ENCODE peak calls at places on chromosomes 13 and 19, in six cellular contexts. One of them, this sample, is unnamed.

GRCh38 chr19:7480222-7480974 is 8.4 kb downstream of the PEX11G start:
- DNase-seq in GM12864: no peak
- DNase-seq in GM12865: no peak
- DNase-seq in esophagus muscularis mucosa: no peak
- DNase-seq in MCF 10A: no peak
- DNase-seq in dorsolateral prefrontal cortex: no peak
- DNase-seq in this sample: no peak

GRCh38 chr13:108218044-108218974 is at the start of gene ABHD13:
- DNase-seq in esophagus muscularis mucosa: peak
- DNase-seq in GM12865: peak
- DNase-seq in GM12864: peak
- DNase-seq in MCF 10A: peak
- DNase-seq in dorsolateral prefrontal cortex: peak
- DNase-seq in this sample: peak

GRCh38 chr19:21117041-21117907 is 24.6 kb upstream of the ZNF431 start:
- DNase-seq in dorsolateral prefrontal cortex: no peak
- DNase-seq in GM12865: no peak
- DNase-seq in GM12864: no peak
- DNase-seq in MCF 10A: no peak
- DNase-seq in esophagus muscularis mucosa: no peak
- DNase-seq in this sample: no peak

GRCh38 chr13:51729853-51730553 is 74.0 kb downstream of the DHRS12 start:
- DNase-seq in GM12865: no peak
- DNase-seq in GM12864: no peak
- DNase-seq in esophagus muscularis mucosa: no peak
- DNase-seq in dorsolateral prefrontal cortex: no peak
- DNase-seq in MCF 10A: peak
- DNase-seq in this sample: no peak

GRCh38 chr13:79434578-79434977 is 28.5 kb upstream of the RBM26 start:
- DNase-seq in esophagus muscularis mucosa: no peak
- DNase-seq in GM12864: no peak
- DNase-seq in dorsolateral prefrontal cortex: no peak
- DNase-seq in GM12865: no peak
- DNase-seq in MCF 10A: no peak
- DNase-seq in this sample: no peak

GRCh38 chr13:20610006-20610405 is 43.0 kb downstream of the IFT88 start:
- DNase-seq in dorsolateral prefrontal cortex: no peak
- DNase-seq in GM12864: no peak
- DNase-seq in MCF 10A: no peak
- DNase-seq in esophagus muscularis mucosa: no peak
- DNase-seq in GM12865: no peak
- DNase-seq in this sample: no peak

GRCh38 chr19:10420444-10421239 is at the start of gene PDE4A:
- DNase-seq in MCF 10A: peak
- DNase-seq in esophagus muscularis mucosa: no peak
- DNase-seq in dorsolateral prefrontal cortex: no peak
- DNase-seq in GM12864: no peak
- DNase-seq in GM12865: peak
- DNase-seq in this sample: no peak

GRCh38 chr13:95644611-95645052 is at the start of gene DZIP1:
- DNase-seq in MCF 10A: peak
- DNase-seq in GM12864: peak
- DNase-seq in esophagus muscularis mucosa: no peak
- DNase-seq in GM12865: peak
- DNase-seq in dorsolateral prefrontal cortex: peak
- DNase-seq in this sample: peak

GRCh38 chr13:40394304-40394983 is 272.0 kb downstream of the FOXO1 start:
- DNase-seq in GM12865: no peak
- DNase-seq in esophagus muscularis mucosa: peak
- DNase-seq in GM12864: no peak
- DNase-seq in MCF 10A: no peak
- DNase-seq in dorsolateral prefrontal cortex: no peak
- DNase-seq in this sample: no peak

GRCh38 chr13:49749852-49750251 is 42.6 kb downstream of the KPNA3 start:
- DNase-seq in GM12865: no peak
- DNase-seq in GM12864: no peak
- DNase-seq in esophagus muscularis mucosa: no peak
- DNase-seq in dorsolateral prefrontal cortex: no peak
- DNase-seq in MCF 10A: peak
- DNase-seq in this sample: no peak

GRCh38 chr19:996051-996838 is 4.0 kb upstream of the GRIN3B start:
- DNase-seq in dorsolateral prefrontal cortex: no peak
- DNase-seq in GM12864: no peak
- DNase-seq in esophagus muscularis mucosa: no peak
- DNase-seq in GM12865: peak
- DNase-seq in MCF 10A: peak
- DNase-seq in this sample: no peak

GRCh38 chr19:33048806-33049676 is 15.6 kb downstream of the RHPN2 start:
- DNase-seq in dorsolateral prefrontal cortex: no peak
- DNase-seq in MCF 10A: no peak
- DNase-seq in GM12865: no peak
- DNase-seq in GM12864: no peak
- DNase-seq in esophagus muscularis mucosa: no peak
- DNase-seq in this sample: no peak

GRCh38 chr13:23069571-23069970 is 111.2 kb upstream of the SGCG start:
- DNase-seq in MCF 10A: peak
- DNase-seq in esophagus muscularis mucosa: no peak
- DNase-seq in GM12865: no peak
- DNase-seq in dorsolateral prefrontal cortex: no peak
- DNase-seq in GM12864: no peak
- DNase-seq in this sample: no peak

GRCh38 chr19:6509118-6509971 is 7.2 kb upstream of the TUBB4A start:
- DNase-seq in GM12864: no peak
- DNase-seq in GM12865: no peak
- DNase-seq in dorsolateral prefrontal cortex: peak
- DNase-seq in esophagus muscularis mucosa: no peak
- DNase-seq in MCF 10A: no peak
- DNase-seq in this sample: no peak

GRCh38 chr13:85616275-85616674 is 182.9 kb downstream of the SLITRK6 start:
- DNase-seq in GM12865: no peak
- DNase-seq in GM12864: no peak
- DNase-seq in esophagus muscularis mucosa: no peak
- DNase-seq in dorsolateral prefrontal cortex: no peak
- DNase-seq in MCF 10A: peak
- DNase-seq in this sample: no peak

GRCh38 chr19:2329528-2329927 is 1.0 kb downstream of the SPPL2B start:
- DNase-seq in dorsolateral prefrontal cortex: no peak
- DNase-seq in esophagus muscularis mucosa: no peak
- DNase-seq in GM12865: no peak
- DNase-seq in MCF 10A: no peak
- DNase-seq in GM12864: no peak
- DNase-seq in this sample: no peak

GRCh38 chr19:30317403-30317802 is 54.8 kb upstream of the ZNF536 start:
- DNase-seq in esophagus muscularis mucosa: no peak
- DNase-seq in GM12865: no peak
- DNase-seq in MCF 10A: no peak
- DNase-seq in GM12864: no peak
- DNase-seq in dorsolateral prefrontal cortex: no peak
- DNase-seq in this sample: peak

GRCh38 chr13:70755411-70755810 is 647.2 kb upstream of the KLHL1 start:
- DNase-seq in GM12865: no peak
- DNase-seq in GM12864: no peak
- DNase-seq in MCF 10A: no peak
- DNase-seq in esophagus muscularis mucosa: no peak
- DNase-seq in dorsolateral prefrontal cortex: no peak
- DNase-seq in this sample: no peak

GRCh38 chr19:18074192-18074591 is 12.5 kb downstream of the IL12RB1 start:
- DNase-seq in MCF 10A: no peak
- DNase-seq in esophagus muscularis mucosa: no peak
- DNase-seq in GM12864: no peak
- DNase-seq in dorsolateral prefrontal cortex: no peak
- DNase-seq in GM12865: no peak
- DNase-seq in this sample: no peak

GRCh38 chr13:53405616-53406015 is 377.0 kb downstream of the OLFM4 start:
- DNase-seq in GM12864: no peak
- DNase-seq in esophagus muscularis mucosa: no peak
- DNase-seq in MCF 10A: no peak
- DNase-seq in dorsolateral prefrontal cortex: no peak
- DNase-seq in GM12865: no peak
- DNase-seq in this sample: no peak
- TF ChIP-seq CTCF in GM12864: no peak
- TF ChIP-seq CTCF in esophagus muscularis mucosa: no peak
- TF ChIP-seq CTCF in MCF 10A: no peak
- TF ChIP-seq CTCF in dorsolateral prefrontal cortex: no peak
- TF ChIP-seq CTCF in GM12865: no peak
- TF ChIP-seq CTCF in this sample: no peak

GRCh38 chr19:11461453-11461852 is 19.4 kb downstream of the ELAVL3 start:
- DNase-seq in GM12864: no peak
- DNase-seq in MCF 10A: no peak
- DNase-seq in esophagus muscularis mucosa: no peak
- DNase-seq in GM12865: no peak
- DNase-seq in dorsolateral prefrontal cortex: no peak
- DNase-seq in this sample: no peak

GRCh38 chr19:11458236-11458900 is 22.5 kb downstream of the ELAVL3 start:
- DNase-seq in esophagus muscularis mucosa: no peak
- DNase-seq in MCF 10A: no peak
- DNase-seq in dorsolateral prefrontal cortex: no peak
- DNase-seq in GM12865: no peak
- DNase-seq in GM12864: no peak
- DNase-seq in this sample: no peak

GRCh38 chr19:11457831-11458230 is 22.4 kb downstream of the PRKCSH start:
- DNase-seq in GM12864: no peak
- DNase-seq in MCF 10A: no peak
- DNase-seq in dorsolateral prefrontal cortex: no peak
- DNase-seq in GM12865: no peak
- DNase-seq in esophagus muscularis mucosa: no peak
- DNase-seq in this sample: no peak

GRCh38 chr19:11457115-11457514 is 21.7 kb downstream of the PRKCSH start:
- DNase-seq in esophagus muscularis mucosa: no peak
- DNase-seq in MCF 10A: no peak
- DNase-seq in GM12865: no peak
- DNase-seq in dorsolateral prefrontal cortex: peak
- DNase-seq in GM12864: no peak
- DNase-seq in this sample: no peak

DNA sequence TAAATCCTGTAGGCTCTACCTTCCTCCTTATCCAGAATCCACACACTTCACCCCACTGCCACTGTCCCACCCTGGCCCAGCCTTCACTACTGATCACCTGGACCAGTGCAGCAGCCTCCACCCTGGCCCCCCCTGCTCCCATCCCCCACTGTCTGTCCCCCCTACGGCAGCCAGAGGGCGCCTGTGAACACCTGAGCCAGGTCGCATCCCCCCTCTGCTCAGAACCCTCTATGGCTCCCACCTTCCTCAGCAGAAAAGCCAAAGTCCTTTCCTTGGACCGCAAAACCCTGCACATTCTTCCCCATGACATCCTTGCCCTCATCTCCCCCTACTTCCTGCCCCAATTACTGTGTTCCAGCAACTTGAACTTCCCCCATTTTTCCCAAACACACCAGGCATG is 20.6 kb downstream of the ELAVL3 start:
- DNase-seq in dorsolateral prefrontal cortex: no peak
- DNase-seq in MCF 10A: no peak
- DNase-seq in esophagus muscularis mucosa: no peak
- DNase-seq in GM12865: no peak
- DNase-seq in GM12864: no peak
- DNase-seq in this sample: no peak
- TF ChIP-seq CTCF in dorsolateral prefrontal cortex: no peak
- TF ChIP-seq CTCF in MCF 10A: no peak
- TF ChIP-seq CTCF in esophagus muscularis mucosa: no peak
- TF ChIP-seq CTCF in GM12865: peak
- TF ChIP-seq CTCF in GM12864: peak
- TF ChIP-seq CTCF in this sample: peak

GRCh38 chr19:14061751-14062557 is at the start of gene PALM3:
- DNase-seq in GM12865: no peak
- DNase-seq in esophagus muscularis mucosa: no peak
- DNase-seq in GM12864: no peak
- DNase-seq in dorsolateral prefrontal cortex: no peak
- DNase-seq in MCF 10A: no peak
- DNase-seq in this sample: no peak
- TF ChIP-seq CTCF in GM12865: no peak
- TF ChIP-seq CTCF in esophagus muscularis mucosa: no peak
- TF ChIP-seq CTCF in GM12864: no peak
- TF ChIP-seq CTCF in dorsolateral prefrontal cortex: no peak
- TF ChIP-seq CTCF in MCF 10A: no peak
- TF ChIP-seq CTCF in this sample: no peak

GRCh38 chr19:37959665-37960114 is 52.7 kb downstream of the SIPA1L3 start:
- DNase-seq in esophagus muscularis mucosa: no peak
- DNase-seq in dorsolateral prefrontal cortex: no peak
- DNase-seq in GM12864: no peak
- DNase-seq in GM12865: no peak
- DNase-seq in MCF 10A: no peak
- DNase-seq in this sample: no peak
- TF ChIP-seq CTCF in esophagus muscularis mucosa: no peak
- TF ChIP-seq CTCF in dorsolateral prefrontal cortex: no peak
- TF ChIP-seq CTCF in GM12864: no peak
- TF ChIP-seq CTCF in GM12865: no peak
- TF ChIP-seq CTCF in MCF 10A: no peak
- TF ChIP-seq CTCF in this sample: no peak

GRCh38 chr13:33099860-33100259 is 83.6 kb downstream of the KL start:
- DNase-seq in GM12864: no peak
- DNase-seq in dorsolateral prefrontal cortex: no peak
- DNase-seq in MCF 10A: no peak
- DNase-seq in esophagus muscularis mucosa: peak
- DNase-seq in GM12865: no peak
- DNase-seq in this sample: no peak
- TF ChIP-seq CTCF in GM12864: no peak
- TF ChIP-seq CTCF in dorsolateral prefrontal cortex: no peak
- TF ChIP-seq CTCF in MCF 10A: no peak
- TF ChIP-seq CTCF in esophagus muscularis mucosa: no peak
- TF ChIP-seq CTCF in GM12865: no peak
- TF ChIP-seq CTCF in this sample: no peak

GRCh38 chr19:29259153-29259552 is 46.2 kb upstream of the UQCRFS1 start:
- DNase-seq in esophagus muscularis mucosa: no peak
- DNase-seq in dorsolateral prefrontal cortex: no peak
- DNase-seq in MCF 10A: no peak
- DNase-seq in GM12865: peak
- DNase-seq in GM12864: no peak
- DNase-seq in this sample: no peak
- TF ChIP-seq CTCF in esophagus muscularis mucosa: no peak
- TF ChIP-seq CTCF in dorsolateral prefrontal cortex: no peak
- TF ChIP-seq CTCF in MCF 10A: no peak
- TF ChIP-seq CTCF in GM12865: peak
- TF ChIP-seq CTCF in GM12864: peak
- TF ChIP-seq CTCF in this sample: peak

DNA sequence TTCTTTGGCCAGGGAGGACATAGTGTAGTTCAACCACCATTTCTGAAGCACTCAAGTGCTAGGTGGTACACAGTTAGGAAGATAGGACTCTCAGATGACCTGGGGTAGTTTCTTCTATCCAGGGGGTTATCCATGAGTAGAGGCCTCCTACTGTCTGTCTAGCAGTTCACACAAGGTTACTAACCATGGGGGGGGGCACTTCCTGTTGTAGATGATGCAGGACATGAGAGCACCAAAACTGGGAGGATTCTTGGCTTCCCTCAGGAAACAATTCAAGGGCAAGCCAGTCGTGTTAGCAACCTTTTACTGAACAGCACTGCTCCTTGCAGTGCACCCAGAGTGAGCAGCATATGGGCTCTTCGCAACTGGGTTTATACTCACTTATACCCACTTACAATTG is 8.9 kb upstream of the TPP2 start:
- DNase-seq in GM12864: no peak
- DNase-seq in MCF 10A: no peak
- DNase-seq in GM12865: no peak
- DNase-seq in esophagus muscularis mucosa: no peak
- DNase-seq in dorsolateral prefrontal cortex: no peak
- DNase-seq in this sample: no peak
- TF ChIP-seq CTCF in GM12864: no peak
- TF ChIP-seq CTCF in MCF 10A: no peak
- TF ChIP-seq CTCF in GM12865: no peak
- TF ChIP-seq CTCF in esophagus muscularis mucosa: no peak
- TF ChIP-seq CTCF in dorsolateral prefrontal cortex: no peak
- TF ChIP-seq CTCF in this sample: no peak